ENCODE peak calls at places on chromosomes 3 and 15, in seven cellular contexts. One of them, this sample, is unnamed.

GRCh38 chr3:182050932-182051331 is 339.2 kb downstream of the SOX2 start:
- DNase-seq in activated naive CD4-positive, alpha-beta T cell treated with anti-CD3 and anti-CD28 coated beads, Interleukin-2, amount 50 U/mL, for 16 hours: no peak
- DNase-seq in NCI-H460: no peak
- DNase-seq in activated T-helper 1 cell treated with anti-CD3 and anti-CD28 coated beads, Interleukin-2, amount 50 U/mL, for 16 hours: no peak
- DNase-seq in osteocyte: no peak
- DNase-seq in left cardiac atrium: no peak
- DNase-seq in GM13977: no peak
- DNase-seq in this sample: no peak

GRCh38 chr3:190605385-190605784 is 91.5 kb downstream of the IL1RAP start:
- DNase-seq in NCI-H460: no peak
- DNase-seq in GM13977: no peak
- DNase-seq in osteocyte: no peak
- DNase-seq in left cardiac atrium: no peak
- DNase-seq in activated T-helper 1 cell treated with anti-CD3 and anti-CD28 coated beads, Interleukin-2, amount 50 U/mL, for 16 hours: no peak
- DNase-seq in activated naive CD4-positive, alpha-beta T cell treated with anti-CD3 and anti-CD28 coated beads, Interleukin-2, amount 50 U/mL, for 16 hours: no peak
- DNase-seq in this sample: no peak

GRCh38 chr3:162992741-162993140 is 1496.1 kb downstream of the OTOL1 start:
- DNase-seq in GM13977: no peak
- DNase-seq in NCI-H460: no peak
- DNase-seq in activated naive CD4-positive, alpha-beta T cell treated with anti-CD3 and anti-CD28 coated beads, Interleukin-2, amount 50 U/mL, for 16 hours: no peak
- DNase-seq in osteocyte: no peak
- DNase-seq in left cardiac atrium: no peak
- DNase-seq in activated T-helper 1 cell treated with anti-CD3 and anti-CD28 coated beads, Interleukin-2, amount 50 U/mL, for 16 hours: no peak
- DNase-seq in this sample: no peak

GRCh38 chr3:72174043-72174442 is 389.1 kb upstream of the PROK2 start:
- DNase-seq in left cardiac atrium: no peak
- DNase-seq in GM13977: no peak
- DNase-seq in NCI-H460: no peak
- DNase-seq in activated naive CD4-positive, alpha-beta T cell treated with anti-CD3 and anti-CD28 coated beads, Interleukin-2, amount 50 U/mL, for 16 hours: no peak
- DNase-seq in activated T-helper 1 cell treated with anti-CD3 and anti-CD28 coated beads, Interleukin-2, amount 50 U/mL, for 16 hours: no peak
- DNase-seq in osteocyte: no peak
- DNase-seq in this sample: no peak

GRCh38 chr15:65738649-65739048 is 53.4 kb downstream of the DENND4A start:
- DNase-seq in activated naive CD4-positive, alpha-beta T cell treated with anti-CD3 and anti-CD28 coated beads, Interleukin-2, amount 50 U/mL, for 16 hours: no peak
- DNase-seq in NCI-H460: no peak
- DNase-seq in activated T-helper 1 cell treated with anti-CD3 and anti-CD28 coated beads, Interleukin-2, amount 50 U/mL, for 16 hours: no peak
- DNase-seq in GM13977: no peak
- DNase-seq in left cardiac atrium: no peak
- DNase-seq in osteocyte: no peak
- DNase-seq in this sample: no peak

GRCh38 chr3:87320748-87321634 is 44.6 kb upstream of the POU1F1 start:
- DNase-seq in left cardiac atrium: no peak
- DNase-seq in NCI-H460: no peak
- DNase-seq in osteocyte: no peak
- DNase-seq in activated T-helper 1 cell treated with anti-CD3 and anti-CD28 coated beads, Interleukin-2, amount 50 U/mL, for 16 hours: no peak
- DNase-seq in GM13977: no peak
- DNase-seq in activated naive CD4-positive, alpha-beta T cell treated with anti-CD3 and anti-CD28 coated beads, Interleukin-2, amount 50 U/mL, for 16 hours: no peak
- DNase-seq in this sample: no peak

GRCh38 chr3:31384117-31384516 is 148.6 kb upstream of the STT3B start:
- DNase-seq in activated naive CD4-positive, alpha-beta T cell treated with anti-CD3 and anti-CD28 coated beads, Interleukin-2, amount 50 U/mL, for 16 hours: no peak
- DNase-seq in activated T-helper 1 cell treated with anti-CD3 and anti-CD28 coated beads, Interleukin-2, amount 50 U/mL, for 16 hours: no peak
- DNase-seq in GM13977: no peak
- DNase-seq in osteocyte: no peak
- DNase-seq in left cardiac atrium: no peak
- DNase-seq in NCI-H460: no peak
- DNase-seq in this sample: no peak

GRCh38 chr3:43688245-43688650 is 2.5 kb upstream of the ABHD5 start:
- DNase-seq in activated T-helper 1 cell treated with anti-CD3 and anti-CD28 coated beads, Interleukin-2, amount 50 U/mL, for 16 hours: no peak
- DNase-seq in left cardiac atrium: no peak
- DNase-seq in NCI-H460: no peak
- DNase-seq in osteocyte: no peak
- DNase-seq in activated naive CD4-positive, alpha-beta T cell treated with anti-CD3 and anti-CD28 coated beads, Interleukin-2, amount 50 U/mL, for 16 hours: no peak
- DNase-seq in GM13977: no peak
- DNase-seq in this sample: no peak

GRCh38 chr3:161423911-161424522 is 52.7 kb upstream of the SPTSSB start:
- DNase-seq in left cardiac atrium: no peak
- DNase-seq in GM13977: peak
- DNase-seq in activated T-helper 1 cell treated with anti-CD3 and anti-CD28 coated beads, Interleukin-2, amount 50 U/mL, for 16 hours: no peak
- DNase-seq in osteocyte: no peak
- DNase-seq in activated naive CD4-positive, alpha-beta T cell treated with anti-CD3 and anti-CD28 coated beads, Interleukin-2, amount 50 U/mL, for 16 hours: no peak
- DNase-seq in NCI-H460: peak
- DNase-seq in this sample: no peak

GRCh38 chr15:74370471-74370870 is 3.0 kb upstream of the CYP11A1 start:
- DNase-seq in activated naive CD4-positive, alpha-beta T cell treated with anti-CD3 and anti-CD28 coated beads, Interleukin-2, amount 50 U/mL, for 16 hours: no peak
- DNase-seq in osteocyte: no peak
- DNase-seq in NCI-H460: no peak
- DNase-seq in activated T-helper 1 cell treated with anti-CD3 and anti-CD28 coated beads, Interleukin-2, amount 50 U/mL, for 16 hours: no peak
- DNase-seq in GM13977: no peak
- DNase-seq in left cardiac atrium: no peak
- DNase-seq in this sample: no peak

GRCh38 chr15:60539017-60539416 is 60.1 kb upstream of the ICE2 start:
- DNase-seq in NCI-H460: no peak
- DNase-seq in activated T-helper 1 cell treated with anti-CD3 and anti-CD28 coated beads, Interleukin-2, amount 50 U/mL, for 16 hours: no peak
- DNase-seq in activated naive CD4-positive, alpha-beta T cell treated with anti-CD3 and anti-CD28 coated beads, Interleukin-2, amount 50 U/mL, for 16 hours: no peak
- DNase-seq in osteocyte: no peak
- DNase-seq in GM13977: no peak
- DNase-seq in left cardiac atrium: no peak
- DNase-seq in this sample: no peak

GRCh38 chr3:122356402-122356801 is 26.6 kb downstream of the MIX23 start:
- DNase-seq in activated naive CD4-positive, alpha-beta T cell treated with anti-CD3 and anti-CD28 coated beads, Interleukin-2, amount 50 U/mL, for 16 hours: peak
- DNase-seq in left cardiac atrium: no peak
- DNase-seq in osteocyte: no peak
- DNase-seq in activated T-helper 1 cell treated with anti-CD3 and anti-CD28 coated beads, Interleukin-2, amount 50 U/mL, for 16 hours: no peak
- DNase-seq in NCI-H460: peak
- DNase-seq in GM13977: peak
- DNase-seq in this sample: no peak

GRCh38 chr3:15339786-15340215 is 7.4 kb upstream of the SH3BP5 start:
- DNase-seq in left cardiac atrium: no peak
- DNase-seq in GM13977: no peak
- DNase-seq in activated T-helper 1 cell treated with anti-CD3 and anti-CD28 coated beads, Interleukin-2, amount 50 U/mL, for 16 hours: no peak
- DNase-seq in osteocyte: no peak
- DNase-seq in NCI-H460: no peak
- DNase-seq in activated naive CD4-positive, alpha-beta T cell treated with anti-CD3 and anti-CD28 coated beads, Interleukin-2, amount 50 U/mL, for 16 hours: no peak
- DNase-seq in this sample: no peak

This sample was measured in activated CD8-positive, alpha-beta memory T cell treated with anti-CD3 and anti-CD28 coated beads, Interleukin-2, amount 50 U/mL, for 4 hours.